ENCODE peak calls at places on chromosome 19, in seven cellular contexts. O is stomach, W is tibial nerve, R is Peyer's patch, H is NB4, Z is A549, D is lower leg skin. K is an unnamed sample.

GRCh38 chr19:51440846-51441409 is 17.3 kb downstream of the SIGLEC8 start:
- DNase-seq in H (peak), D (no peak), W (no peak), R (no peak), Z (peak), O (no peak), K (no peak)

GRCh38 chr19:47608908-47609879 is at the start of gene BICRA:
- DNase-seq in Z (peak), R (peak), W (peak), H (peak), O (peak), D (peak), K (no peak)

GRCh38 chr19:39363909-39364457 is 21.8 kb downstream of the SAMD4B start:
- DNase-seq in O (no peak), D (peak), W (peak), R (peak), H (no peak), Z (no peak), K (no peak)

GRCh38 chr19:50322931-50323781 is 6.0 kb downstream of the KCNC3 start:
- DNase-seq in H (no peak), D (no peak), Z (no peak), W (no peak), O (no peak), R (no peak), K (no peak)

GRCh38 chr19:34983786-34984185 is 16.3 kb upstream of the GRAMD1A start:
- DNase-seq in D (no peak), O (no peak), Z (no peak), W (no peak), R (no peak), H (no peak), K (no peak)

GRCh38 chr19:55369651-55370304 is 485 bp downstream of the IL11 start:
- DNase-seq in H (peak), D (no peak), Z (peak), R (no peak), W (no peak), O (no peak), K (no peak)

GRCh38 chr19:2084993-2085720 is 11.0 kb downstream of the MOB3A start:
- DNase-seq in Z (no peak), W (peak), H (peak), O (peak), D (peak), R (peak), K (no peak)

GRCh38 chr19:7790416-7790815 is 27.4 kb downstream of the CLEC4M start:
- DNase-seq in R (no peak), D (no peak), Z (no peak), W (no peak), O (no peak), H (no peak), K (no peak)

GRCh38 chr19:58123354-58123753 is 25.3 kb upstream of the ZSCAN18 start:
- DNase-seq in D (no peak), Z (no peak), W (no peak), H (no peak), O (no peak), R (no peak), K (no peak)

GRCh38 chr19:6232567-6232966 is 47.2 kb downstream of the MLLT1 start:
- DNase-seq in W (no peak), Z (no peak), H (peak), D (no peak), R (no peak), O (no peak), K (no peak)
- H3K4me3 ChIP-seq in W (no peak), Z (no peak), H (no peak), D (no peak), R (no peak), O (no peak), K (no peak)

GRCh38 chr19:21260164-21260847 is 68.9 kb downstream of the ZNF708 start:
- DNase-seq in Z (no peak), R (no peak), O (no peak), D (no peak), H (no peak), W (no peak), K (no peak)

DNA sequence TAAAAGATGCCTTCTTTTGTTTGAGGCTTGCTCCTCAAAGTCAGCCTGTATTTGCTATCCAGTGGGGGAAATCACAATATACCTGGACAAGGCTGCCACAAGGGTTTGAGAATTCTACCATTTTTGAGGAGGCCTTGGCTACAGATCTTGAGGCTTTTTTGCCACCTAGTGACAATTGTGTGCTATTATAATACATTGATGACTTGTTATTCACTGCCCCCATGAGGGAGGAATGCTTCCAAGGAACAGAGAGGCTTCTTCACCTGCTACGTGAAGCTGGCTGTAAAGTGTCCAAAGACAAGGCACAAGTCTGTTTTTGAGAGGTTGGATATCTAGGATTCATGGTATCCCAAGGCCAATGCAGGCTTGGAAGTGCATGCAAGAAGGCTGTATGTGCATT is 72.5 kb downstream of the ZNF708 start:
- DNase-seq in H (peak), O (no peak), D (no peak), W (no peak), R (no peak), Z (peak), K (no peak)
- TF ChIP-seq CTCF in H (peak), O (peak), D (no peak), W (no peak), R (no peak), Z (peak), K (no peak)

GRCh38 chr19:11504502-11505031 is 1.1 kb downstream of the ZNF653 start:
- DNase-seq in H (no peak), W (no peak), R (no peak), Z (no peak), O (no peak), D (no peak), K (no peak)

GRCh38 chr19:11506101-11506555 is 489 bp upstream of the ZNF653 start:
- DNase-seq in O (no peak), D (no peak), H (no peak), R (no peak), W (no peak), Z (no peak), K (no peak)

GRCh38 chr19:11505032-11505503 is 571 bp downstream of the ZNF653 start:
- DNase-seq in H (peak), W (peak), Z (peak), D (peak), O (peak), R (peak), K (peak)

GRCh38 chr19:11507370-11508078 is 1.9 kb upstream of the ZNF653 start:
- DNase-seq in D (no peak), R (no peak), Z (no peak), W (no peak), H (no peak), O (no peak), K (no peak)

GRCh38 chr19:11505504-11506100 is at the start of gene ZNF653:
- DNase-seq in Z (peak), H (peak), O (peak), R (peak), W (peak), D (peak), K (no peak)
- TF ChIP-seq POLR2A in Z (peak), H (peak), O (no peak), R (peak), W (peak), D (no peak), K (no peak)

GRCh38 chr19:14979498-14980255 is at the start of gene SLC1A6:
- DNase-seq in O (no peak), W (no peak), R (no peak), D (no peak), Z (no peak), H (peak), K (no peak)
- H3K4me3 ChIP-seq in O (peak), W (no peak), R (no peak), D (no peak), Z (no peak), H (peak), K (peak)

GRCh38 chr19:44236384-44236783 is 23.3 kb upstream of the ZNF233 start:
- DNase-seq in D (no peak), W (no peak), O (no peak), Z (no peak), H (no peak), R (no peak), K (no peak)
- TF ChIP-seq CTCF in D (no peak), W (no peak), O (no peak), Z (no peak), H (no peak), R (no peak), K (no peak)

K was measured in vagina.